ENCODE peak calls at places on chromosomes 2 and 18, in ten cellular contexts. R is H54; U is CD8-positive, alpha-beta T cell; S is psoas muscle; H is HL-60; D is HuH-7.5; A is iris pigment epithelial cell; V is mesenchymal stem cell; J is fibroblast of villous mesenchyme; F is GM04503. B is an unnamed sample.

GRCh38 chr2:122167561-122167960 is 412.1 kb downstream of the TSN start:
- DNase-seq in F (no peak), A (no peak), J (no peak), D (no peak), S (no peak), H (no peak), R (no peak), V (no peak), U (no peak), B (no peak)

GRCh38 chr2:239603411-239604356 is 202.9 kb upstream of the HDAC4 start:
- DNase-seq in D (no peak), J (no peak), U (no peak), R (no peak), H (no peak), A (no peak), S (peak; percentile 26), F (no peak), V (no peak), B (no peak)

GRCh38 chr2:208249241-208249640 is 5.6 kb downstream of the IDH1 start:
- DNase-seq in J (peak; percentile 55), V (no peak), R (no peak), D (no peak), A (peak; percentile 50), H (no peak), F (peak; percentile 8), U (no peak), S (no peak), B (no peak)

GRCh38 chr18:42053188-42053781 is 98.3 kb downstream of the PIK3C3 start:
- DNase-seq in U (peak; percentile 39), F (no peak), A (peak; percentile 64), D (no peak), S (peak; percentile 52), H (peak; percentile 75), J (peak; percentile 65), V (peak; percentile 63), R (no peak), B (peak; percentile 10)

GRCh38 chr2:235191933-235192332 is 240.1 kb downstream of the SH3BP4 start:
- DNase-seq in S (no peak), D (no peak), A (peak; percentile 21), U (no peak), V (no peak), R (no peak), F (no peak), J (peak; percentile 28), H (no peak), B (no peak)

GRCh38 chr2:20641123-20641985 is 9.5 kb downstream of the HS1BP3 start:
- DNase-seq in A (peak; percentile 83), H (no peak), U (no peak), S (peak; percentile 66), R (peak; percentile 71), F (no peak), D (no peak), J (peak; percentile 35), V (peak; percentile 77), B (no peak)

GRCh38 chr18:9366126-9366714 is 31.6 kb downstream of the TWSG1 start:
- DNase-seq in A (peak; percentile 39), U (no peak), D (peak; percentile 13), R (no peak), V (peak; percentile 47), F (no peak), H (no peak), S (no peak), J (peak; percentile 33), B (no peak)

GRCh38 chr2:181999911-182000310 is 14.3 kb downstream of the PPP1R1C start:
- DNase-seq in A (no peak), H (no peak), R (no peak), U (no peak), J (no peak), D (no peak), V (no peak), S (no peak), F (no peak), B (no peak)

GRCh38 chr2:47295133-47295980 is 107.6 kb upstream of the MSH2 start:
- DNase-seq in S (no peak), F (no peak), D (no peak), V (no peak), J (no peak), R (no peak), A (no peak), H (no peak), U (no peak), B (no peak)

GRCh38 chr2:96940026-96940601 is 46.3 kb downstream of the FAM178B start:
- DNase-seq in V (no peak), A (no peak), R (no peak), S (no peak), H (no peak), J (no peak), F (no peak), D (no peak), U (no peak), B (no peak)

GRCh38 chr2:1538663-1539062 is 125.4 kb downstream of the TPO start:
- DNase-seq in U (no peak), V (peak; percentile 45), S (no peak), R (no peak), F (no peak), A (peak; percentile 25), D (no peak), H (no peak), J (peak; percentile 10), B (no peak)

GRCh38 chr18:70414315-70414714 is 125.5 kb downstream of the SOCS6 start:
- DNase-seq in U (no peak), H (no peak), V (no peak), A (no peak), J (no peak), F (no peak), R (no peak), D (no peak), S (no peak), B (no peak)

GRCh38 chr2:210252699-210253606 is 27.7 kb upstream of the ACADL start:
- DNase-seq in U (no peak), S (no peak), V (no peak), A (no peak), J (no peak), D (no peak), H (no peak), R (no peak), F (no peak), B (no peak)

GRCh38 chr18:45312727-45313126 is 302.5 kb upstream of the SLC14A2 start:
- DNase-seq in R (no peak), J (no peak), H (no peak), S (no peak), V (no peak), A (no peak), D (no peak), F (no peak), U (no peak), B (no peak)

GRCh38 chr2:238775591-238775990 is 72.3 kb upstream of the TWIST2 start:
- DNase-seq in J (no peak), H (no peak), D (no peak), S (no peak), F (no peak), R (no peak), U (no peak), V (no peak), A (no peak), B (no peak)

GRCh38 chr2:20451761-20452499 is 5.1 kb downstream of the RHOB start:
- DNase-seq in F (no peak), S (no peak), H (no peak), R (no peak), U (no peak), A (no peak), J (peak; percentile 19), V (no peak), D (no peak), B (no peak)

GRCh38 chr2:126981476-126981875 is 82.8 kb downstream of the TEX51 start:
- DNase-seq in J (no peak), R (no peak), S (no peak), F (no peak), V (peak; percentile 70), U (no peak), D (no peak), A (peak; percentile 15), H (no peak), B (no peak)

GRCh38 chr18:22667616-22668422 is 250.1 kb upstream of the CTAGE1 start:
- DNase-seq in R (peak; percentile 12), U (no peak), F (no peak), V (peak; percentile 85), S (no peak), A (peak; percentile 99), D (no peak), H (no peak), J (peak; percentile 85), B (no peak)

GRCh38 chr18:48661421-48661820 is 122.6 kb downstream of the CTIF start:
- DNase-seq in U (no peak), D (no peak), R (no peak), F (no peak), H (no peak), S (no peak), J (no peak), A (no peak), V (no peak), B (no peak)

GRCh38 chr2:3414133-3414856 is 34.8 kb downstream of the TRAPPC12 start:
- DNase-seq in D (no peak), V (no peak), U (no peak), R (no peak), J (no peak), F (no peak), H (no peak), A (no peak), S (no peak), B (no peak)

GRCh38 chr18:77106331-77106730 is 26.3 kb downstream of the MBP start:
- DNase-seq in F (no peak), A (no peak), S (peak; percentile 48), V (no peak), D (no peak), U (peak; percentile 72), R (no peak), H (peak; percentile 95), J (peak; percentile 69), B (no peak)

GRCh38 chr2:133287709-133288108 is 280.6 kb downstream of the NCKAP5 start:
- DNase-seq in S (no peak), F (peak; percentile 61), R (no peak), J (peak; percentile 63), D (no peak), A (peak; percentile 76), H (no peak), V (peak; percentile 63), U (no peak), B (no peak)

GRCh38 chr2:64325852-64326577 is 127.9 kb upstream of the LGALSL start:
- DNase-seq in F (no peak), R (no peak), V (no peak), S (no peak), U (peak; percentile 27), H (no peak), J (no peak), A (no peak), D (no peak), B (no peak)

GRCh38 chr18:59547691-59548182 is 149.5 kb downstream of the CCBE1 start:
- DNase-seq in S (no peak), U (no peak), V (no peak), H (no peak), A (peak; percentile 98), J (peak; percentile 84), F (peak; percentile 82), R (no peak), D (no peak), B (no peak)

GRCh38 chr2:16613475-16613874 is 52.2 kb downstream of the CYRIA start:
- DNase-seq in J (peak; percentile 18), D (peak; percentile 21), S (no peak), A (peak; percentile 23), U (no peak), R (no peak), F (no peak), H (no peak), V (no peak), B (no peak)

GRCh38 chr2:172234716-172235661 is 132.3 kb upstream of the DLX2 start:
- DNase-seq in U (peak; percentile 34), R (no peak), H (peak; percentile 12), V (no peak), A (no peak), F (no peak), S (no peak), D (peak; percentile 43), J (no peak), B (no peak)

GRCh38 chr2:236744316-236745105 is 174.9 kb downstream of the ACKR3 start:
- DNase-seq in D (no peak), A (peak; percentile 97), H (no peak), R (no peak), J (peak; percentile 89), S (no peak), U (no peak), F (peak; percentile 100), V (peak; percentile 90), B (no peak)

GRCh38 chr18:24762417-24762816 is 302.0 kb downstream of the HRH4 start:
- DNase-seq in A (no peak), F (no peak), U (no peak), R (no peak), H (no peak), D (no peak), V (no peak), S (no peak), J (peak; percentile 3), B (no peak)

B was measured in occipital lobe.